ENCODE peak calls at places on chromosome 17, in four cellular contexts. O is GM12878, U is HL-60, I is K562. R is an unnamed sample.

GRCh38 chr17:77873518-77874302 is 84.8 kb upstream of the TNRC6C start:
- DNase-seq in O (no peak), U (no peak), I (no peak), R (no peak)

GRCh38 chr17:42198897-42199296 is 4.6 kb upstream of the GHDC start:
- DNase-seq in O (no peak), U (peak), I (no peak), R (no peak)

GRCh38 chr17:76578376-76578775 is 7.3 kb downstream of the ST6GALNAC2 start:
- DNase-seq in O (no peak), U (no peak), I (peak), R (no peak)

GRCh38 chr17:47279062-47279801 is 25.6 kb downstream of the ITGB3 start:
- DNase-seq in O (peak), U (peak), I (peak), R (peak)

GRCh38 chr17:75641343-75641742 is 8.1 kb downstream of the SMIM5 start:
- DNase-seq in O (no peak), U (no peak), I (no peak), R (peak)

GRCh38 chr17:79755591-79755990 is 22.4 kb upstream of the CBX2 start:
- DNase-seq in O (no peak), U (no peak), I (no peak), R (no peak)

GRCh38 chr17:29242051-29242450 is 4.6 kb upstream of the CRYBA1 start:
- DNase-seq in O (no peak), U (no peak), I (no peak), R (no peak)

GRCh38 chr17:78120537-78120936 is 8.0 kb downstream of the TMC6 start:
- DNase-seq in O (no peak), U (no peak), I (no peak), R (no peak)

GRCh38 chr17:17663160-17664072 is 17.8 kb upstream of the RAI1 start:
- DNase-seq in O (peak), U (no peak), I (peak), R (peak)

GRCh38 chr17:47855737-47856136 is 4.8 kb upstream of the SP6 start:
- DNase-seq in O (no peak), U (no peak), I (no peak), R (no peak)

GRCh38 chr17:82710499-82711232 is 5.8 kb upstream of the FN3KRP start:
- DNase-seq in O (no peak), U (no peak), I (no peak), R (no peak)

GRCh38 chr17:21452377-21453143 is 76.4 kb downstream of the KCNJ12 start:
- DNase-seq in O (no peak), U (peak), I (peak), R (no peak)

GRCh38 chr17:73750975-73751374 is 106.7 kb upstream of the SDK2 start:
- DNase-seq in O (no peak), U (no peak), I (no peak), R (no peak)

GRCh38 chr17:80688994-80689635 is 144.5 kb downstream of the RPTOR start:
- DNase-seq in O (no peak), U (no peak), I (peak), R (no peak)

GRCh38 chr17:33013596-33014375 is 22.1 kb downstream of the SPACA3 start:
- DNase-seq in O (no peak), U (no peak), I (peak), R (no peak)

GRCh38 chr17:1398028-1398427 is 2.0 kb downstream of the YWHAE start:
- DNase-seq in O (no peak), U (no peak), I (peak), R (no peak)

DNA sequence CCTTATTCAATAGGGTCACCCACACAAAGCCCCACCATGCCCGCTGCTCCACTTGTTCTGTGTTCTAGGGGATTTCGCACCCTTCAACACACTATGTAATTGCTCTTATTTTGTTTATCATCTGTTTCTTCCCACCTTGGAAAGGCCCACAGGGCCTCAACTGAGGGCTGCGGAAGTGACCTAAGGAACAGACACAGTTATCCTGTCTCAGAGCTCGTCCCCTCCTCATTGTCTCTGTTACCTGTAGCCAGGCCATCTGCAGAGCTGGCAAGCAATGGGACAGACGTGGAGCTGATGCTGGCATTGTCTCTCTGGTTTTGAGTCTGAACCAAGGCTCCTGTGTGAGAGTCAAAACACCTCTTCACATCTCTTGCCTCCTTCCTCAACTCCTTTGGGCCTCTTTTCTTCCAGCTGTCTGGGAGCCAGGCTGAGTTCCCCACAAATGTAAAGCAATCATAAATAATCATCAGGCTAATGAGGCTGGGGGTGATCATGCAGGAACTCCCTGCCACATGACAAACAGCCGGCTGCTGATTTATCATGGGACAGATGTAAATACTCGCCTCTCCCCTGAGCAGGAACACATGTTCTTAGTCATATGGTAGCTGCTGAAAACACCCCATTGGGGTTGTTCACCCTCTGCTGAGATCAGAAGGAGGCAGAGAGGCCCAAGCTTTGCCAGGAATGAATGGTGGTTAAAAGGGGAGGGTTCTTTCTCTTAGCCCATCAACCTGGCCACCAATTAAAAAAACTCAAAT is 71.9 kb downstream of the AXIN2 start:
- DNase-seq in O (no peak), U (no peak), I (no peak), R (no peak)
- TF ChIP-seq SPI1 in O (no peak), U (no peak), I (no peak), R (no peak)

GRCh38 chr17:67376509-67376891 is 581 bp upstream of the PITPNC1 start:
- DNase-seq in O (no peak), U (no peak), I (no peak), R (no peak)
- TF ChIP-seq SPI1 in O (no peak), U (no peak), I (no peak), R (no peak)

GRCh38 chr17:49402706-49403105 is 12.0 kb downstream of the PHB1 start:
- DNase-seq in O (no peak), U (no peak), I (no peak), R (no peak)

GRCh38 chr17:49403514-49404289 is 11.0 kb downstream of the PHB1 start:
- DNase-seq in O (no peak), U (no peak), I (no peak), R (no peak)

GRCh38 chr17:49404906-49405305 is 9.8 kb downstream of the PHB1 start:
- DNase-seq in O (no peak), U (no peak), I (no peak), R (no peak)

GRCh38 chr17:49401971-49402491 is 12.7 kb downstream of the PHB1 start:
- DNase-seq in O (no peak), U (no peak), I (no peak), R (no peak)

DNA sequence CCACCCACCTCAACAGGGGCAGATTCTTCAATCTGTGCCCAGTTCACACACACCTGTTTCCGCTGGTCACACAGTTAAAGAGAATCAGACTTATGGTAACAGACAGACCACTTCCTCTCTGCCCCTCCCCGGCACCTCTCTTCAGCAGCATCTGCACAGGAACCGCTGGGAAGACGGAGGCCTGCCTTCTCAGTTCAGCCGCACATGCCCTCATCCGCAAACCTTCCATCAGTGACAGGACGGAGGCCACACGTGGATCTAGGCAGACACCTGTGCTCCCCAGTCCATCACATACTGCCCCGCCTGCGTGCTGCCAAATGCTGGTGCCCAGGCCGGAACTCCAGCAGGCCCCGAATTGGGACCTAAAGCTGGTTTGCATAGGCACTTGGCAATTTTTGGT is 10.3 kb downstream of the PHB1 start:
- DNase-seq in O (no peak), U (no peak), I (no peak), R (peak)
- TF ChIP-seq SPI1 in O (peak), U (peak), I (no peak), R (peak)

GRCh38 chr17:44627513-44627912 is 28.8 kb upstream of the MEIOC start:
- DNase-seq in O (no peak), U (no peak), I (no peak), R (no peak)

GRCh38 chr17:44628234-44629188 is 27.8 kb upstream of the MEIOC start:
- DNase-seq in O (peak), U (no peak), I (no peak), R (no peak)

DNA sequence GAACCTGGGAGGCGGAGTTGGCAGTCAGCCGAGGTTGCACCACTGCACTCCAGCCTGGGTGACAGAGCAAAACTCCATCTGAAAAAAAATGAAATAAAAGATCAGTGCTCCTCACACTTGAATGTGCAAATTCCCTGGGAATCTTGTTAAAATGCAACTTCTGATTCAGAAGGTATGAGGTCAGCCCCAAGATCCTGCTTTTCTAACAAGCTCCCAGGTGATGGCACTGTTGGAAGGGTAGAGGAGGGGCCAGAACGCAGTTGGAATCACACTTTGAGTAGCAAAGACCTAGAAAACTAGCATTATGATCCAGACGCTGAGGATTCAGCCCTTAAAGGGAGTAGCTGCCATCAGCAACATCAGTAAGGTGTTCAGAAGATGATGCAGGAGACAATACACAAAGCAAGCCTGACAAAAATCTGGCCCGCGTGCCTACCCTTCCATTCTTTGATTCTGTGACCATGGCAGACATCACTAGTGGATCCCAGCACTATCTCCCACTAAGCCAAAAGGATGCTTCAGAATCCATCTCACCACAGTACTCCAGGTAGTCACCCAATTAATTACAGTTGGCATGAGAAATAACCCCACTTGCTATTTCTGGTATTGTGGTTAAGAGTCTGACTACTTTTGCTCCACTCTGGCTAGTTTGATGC is 33.1 kb upstream of the MEIOC start:
- DNase-seq in O (no peak), U (no peak), I (no peak), R (no peak)
- TF ChIP-seq SPI1 in O (no peak), U (no peak), I (no peak), R (no peak)